ENCODE peak calls at places on chromosome 6, in four cellular contexts. K, J, G and R are unnamed samples.

GRCh38 chr6:81901589-81901988 is 149.1 kb upstream of the TENT5A start:
- DNase-seq in K (no peak), J (no peak), G (peak; percentile 58), R (no peak)

GRCh38 chr6:49551126-49551865 is 828 bp downstream of the C6orf141 start:
- DNase-seq in K (no peak), J (no peak), G (no peak), R (no peak)

GRCh38 chr6:112439416-112439815 is 92.3 kb downstream of the RFPL4B start:
- DNase-seq in K (no peak), J (no peak), G (no peak), R (no peak)

GRCh38 chr6:56757585-56757984 is 114.9 kb upstream of the DST start:
- DNase-seq in K (no peak), J (peak; percentile 71), G (peak; percentile 72), R (no peak)

GRCh38 chr6:45156075-45156474 is 172.1 kb upstream of the RUNX2 start:
- DNase-seq in K (no peak), J (no peak), G (no peak), R (no peak)

GRCh38 chr6:128508588-128509296 is 11.7 kb downstream of the PTPRK start:
- DNase-seq in K (no peak), J (peak; percentile 93), G (no peak), R (no peak)

GRCh38 chr6:84731901-84732300 is 32.5 kb downstream of the TBX18 start:
- DNase-seq in K (no peak), J (no peak), G (no peak), R (no peak)

GRCh38 chr6:42454428-42454791 is 2.7 kb upstream of the TRERF1 start:
- DNase-seq in K (no peak), J (no peak), G (no peak), R (no peak)

GRCh38 chr6:165049362-165049761 is 260.0 kb downstream of the C6orf118 start:
- DNase-seq in K (no peak), J (no peak), G (no peak), R (no peak)

GRCh38 chr6:128882991-128883571 is at the start of gene LAMA2:
- DNase-seq in K (peak; percentile 95), J (peak; percentile 55), G (peak; percentile 64), R (peak; percentile 86)

GRCh38 chr6:142903806-142904205 is 41.2 kb downstream of the HIVEP2 start:
- DNase-seq in K (no peak), J (peak; percentile 66), G (no peak), R (no peak)

GRCh38 chr6:101613556-101613955 is 220.0 kb downstream of the GRIK2 start:
- DNase-seq in K (no peak), J (no peak), G (no peak), R (no peak)

GRCh38 chr6:46010771-46011170 is 4.9 kb downstream of the CLIC5 start:
- DNase-seq in K (no peak), J (no peak), G (no peak), R (peak; percentile 60)

GRCh38 chr6:151067684-151068596 is 171.8 kb upstream of the AKAP12 start:
- DNase-seq in K (peak; percentile 91), J (peak; percentile 97), G (peak; percentile 81), R (peak; percentile 13)

GRCh38 chr6:24547243-24547642 is 52.5 kb downstream of the ALDH5A1 start:
- DNase-seq in K (no peak), J (no peak), G (no peak), R (no peak)

GRCh38 chr6:20266851-20267608 is 54.8 kb upstream of the MBOAT1 start:
- DNase-seq in K (no peak), J (no peak), G (no peak), R (no peak)

GRCh38 chr6:170142559-170142958 is 148.3 kb downstream of the DLL1 start:
- DNase-seq in K (no peak), J (no peak), G (no peak), R (no peak)

GRCh38 chr6:68651018-68651985 is 16.2 kb downstream of the ADGRB3 start:
- DNase-seq in K (no peak), J (no peak), G (no peak), R (no peak)

GRCh38 chr6:167957626-167958025 is 39.8 kb upstream of the KIF25 start:
- DNase-seq in K (no peak), J (no peak), G (no peak), R (no peak)

GRCh38 chr6:160132776-160133338 is 11.2 kb downstream of the SLC22A1 start:
- DNase-seq in K (no peak), J (peak; percentile 63), G (no peak), R (no peak)

GRCh38 chr6:8006208-8006607 is 58.0 kb downstream of the BLOC1S5 start:
- DNase-seq in K (no peak), J (peak; percentile 51), G (no peak), R (no peak)

GRCh38 chr6:169784941-169785340 is 33.5 kb downstream of the ERMARD start:
- DNase-seq in K (no peak), J (no peak), G (peak; percentile 40), R (no peak)

GRCh38 chr6:72132851-72133250 is 246.5 kb downstream of the RIMS1 start:
- DNase-seq in K (no peak), J (no peak), G (peak; percentile 59), R (no peak)

GRCh38 chr6:14765106-14765505 is 480.8 kb upstream of the JARID2 start:
- DNase-seq in K (no peak), J (peak; percentile 44), G (no peak), R (no peak)

GRCh38 chr6:12530345-12530744 is 186.2 kb upstream of the PHACTR1 start:
- DNase-seq in K (no peak), J (no peak), G (no peak), R (no peak)

GRCh38 chr6:79946242-79946641 is 1.1 kb downstream of the ELOVL4 start:
- DNase-seq in K (no peak), J (peak; percentile 35), G (no peak), R (no peak)

GRCh38 chr6:123415844-123416468 is 220.8 kb downstream of the TRDN start:
- DNase-seq in K (no peak), J (peak; percentile 37), G (peak; percentile 91), R (peak; percentile 26)

GRCh38 chr6:1678201-1678600 is 68.5 kb downstream of the FOXC1 start:
- DNase-seq in K (no peak), J (no peak), G (no peak), R (no peak)
- H3K27ac ChIP-seq in K (no peak overlapping the region), J (no peak overlapping the region), G (no peak overlapping the region), R (peak overlapping the region; percentile 72)

DNA sequence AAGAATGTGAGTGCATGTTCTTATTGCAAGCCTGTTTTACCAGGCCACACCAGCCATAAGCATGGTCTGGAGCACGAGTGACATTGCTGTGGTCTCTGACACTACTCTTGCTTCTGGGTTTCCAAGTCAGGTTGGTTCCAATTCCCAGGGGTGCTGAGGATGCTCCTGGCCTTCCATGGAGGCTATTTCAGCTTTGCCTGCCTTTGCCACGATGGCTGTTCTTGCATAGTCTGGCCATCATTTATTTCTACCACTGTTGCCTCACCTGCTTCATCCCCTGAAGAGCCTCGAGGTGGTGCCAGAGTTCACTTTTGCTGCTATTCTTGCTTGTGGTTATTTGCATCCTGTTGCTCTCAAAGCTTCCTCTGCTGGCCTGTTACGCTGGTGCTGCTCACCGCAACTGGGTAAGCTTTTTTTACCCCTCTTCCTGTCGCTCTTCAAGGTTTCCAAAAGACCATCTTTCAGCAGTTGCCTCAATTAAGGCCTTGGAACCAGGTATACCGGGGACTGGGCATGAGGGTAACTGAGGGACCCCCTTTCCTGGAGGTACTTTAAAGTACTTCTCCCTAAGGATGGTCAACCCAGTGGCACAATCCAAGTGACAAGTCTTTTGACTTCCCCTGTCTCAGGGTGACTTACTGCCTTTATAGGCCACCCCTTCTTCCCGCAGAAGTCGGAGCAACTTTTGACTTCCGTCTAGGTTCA is 64.5 kb downstream of the AKAP7 start:
- DNase-seq in K (no peak), J (peak; percentile 47), G (peak; percentile 75), R (no peak)
- TF ChIP-seq POLR2A in K (no peak), J (no peak), G (no peak), R (no peak)

DNA sequence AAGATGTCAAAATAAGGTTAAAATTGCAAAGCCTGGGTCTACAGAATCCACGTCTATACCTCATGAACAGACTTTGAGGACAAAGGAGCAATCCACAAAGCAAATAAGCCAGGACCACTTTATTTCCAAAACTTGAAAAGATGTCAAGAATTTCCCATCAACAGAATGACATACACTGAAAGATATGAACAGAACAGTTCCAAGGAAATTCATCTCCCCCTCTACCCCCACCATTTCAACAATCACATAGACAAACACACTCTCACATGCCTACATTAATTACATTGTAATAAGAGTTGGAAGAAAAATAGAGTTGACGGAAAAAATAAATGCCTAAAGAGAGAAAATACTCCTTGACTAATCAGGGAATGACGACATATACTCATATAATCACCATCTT is 45.2 kb upstream of the NHSL1 start:
- DNase-seq in K (no peak), J (peak; percentile 24), G (no peak), R (no peak)
- H3K27ac ChIP-seq in K (no peak overlapping the region), J (no peak overlapping the region), G (no peak overlapping the region), R (no peak overlapping the region)

GRCh38 chr6:2715737-2716136 is 35.0 kb downstream of the MYLK4 start:
- DNase-seq in K (no peak), J (no peak), G (no peak), R (no peak)
- TF ChIP-seq POLR2A in K (no peak), J (no peak), G (no peak), R (no peak)

DNA sequence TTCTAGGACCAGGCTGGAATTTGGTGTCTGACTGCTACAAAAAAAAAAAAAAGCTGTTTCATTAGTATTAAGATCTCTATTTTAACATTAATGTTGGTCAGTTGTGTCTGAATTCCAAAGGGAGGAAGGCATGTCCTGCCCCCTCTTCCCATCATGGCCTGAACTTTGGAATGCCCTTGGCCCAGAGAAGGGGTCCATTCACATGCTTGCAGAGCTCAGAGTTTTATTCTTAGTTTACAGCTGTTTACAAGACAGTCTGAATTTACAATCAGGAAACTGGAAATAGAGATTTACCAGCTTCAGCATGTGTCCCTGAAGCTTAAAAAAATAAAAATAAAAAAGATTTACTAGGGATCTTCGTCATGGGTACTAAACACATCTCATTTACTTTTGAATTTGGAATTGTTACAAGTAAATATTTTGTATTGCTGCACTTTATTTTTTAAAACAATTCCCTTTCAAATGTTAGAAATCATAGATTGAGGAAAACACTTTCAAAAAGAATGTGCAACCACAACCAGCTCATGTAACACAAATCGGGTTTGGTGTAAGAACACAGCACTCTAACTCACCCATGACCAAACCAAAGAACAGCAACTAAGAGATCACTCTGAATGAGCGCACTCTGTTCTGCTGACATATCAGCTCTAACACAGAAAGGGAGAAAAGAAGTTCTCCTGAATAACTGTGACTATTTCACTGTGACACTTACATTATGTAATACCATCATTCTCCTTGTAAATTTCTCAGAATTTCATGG is 6.6 kb upstream of the SERPINB6 start:
- DNase-seq in K (no peak), J (no peak), G (peak; percentile 47), R (no peak)
- H3K27ac ChIP-seq in K (no peak overlapping the region), J (peak overlapping the region; percentile 47), G (no peak overlapping the region), R (no peak overlapping the region)

GRCh38 chr6:96015321-96015790 is 418 bp upstream of the FUT9 start:
- DNase-seq in K (no peak), J (no peak), G (peak; percentile 72), R (no peak)
- TF ChIP-seq POLR2A in K (no peak), J (no peak), G (no peak), R (no peak)

GRCh38 chr6:92820531-92820930 is 598.8 kb downstream of the EPHA7 start:
- DNase-seq in K (no peak), J (no peak), G (no peak), R (no peak)
- H3K27ac ChIP-seq in K (no peak overlapping the region), J (no peak overlapping the region), G (no peak overlapping the region), R (no peak overlapping the region)

GRCh38 chr6:31736026-31736767 is at the start of gene CLIC1:
- DNase-seq in K (peak; percentile 97), J (peak; percentile 75), G (peak; percentile 91), R (peak; percentile 66)
- TF ChIP-seq POLR2A in K (peak; percentile 95), J (peak; percentile 83), G (peak; percentile 76), R (peak; percentile 73)